ENCODE peak calls at places on chromosome 12, in nine cellular contexts. D, Z, P, K, E, V, J, X and R are unnamed samples.

GRCh38 chr12:100823988-100824387 is 29.4 kb downstream of the ANO4 start:
- DNase-seq in P (no peak), X (no peak), Z (peak), D (no peak), J (no peak), K (peak), E (no peak), V (no peak), R (no peak)

GRCh38 chr12:124727244-124727673 is 136.4 kb downstream of the SCARB1 start:
- DNase-seq in X (no peak), D (no peak), Z (no peak), V (peak), P (no peak), K (peak), J (peak), E (no peak), R (peak)

GRCh38 chr12:57063991-57064725 is 14.2 kb upstream of the MYO1A start:
- DNase-seq in K (no peak), Z (peak), P (no peak), J (no peak), V (no peak), D (peak), X (no peak), E (no peak), R (no peak)

GRCh38 chr12:54432815-54433164 is 13.7 kb upstream of the ITGA5 start:
- DNase-seq in V (no peak), Z (no peak), X (no peak), E (no peak), K (no peak), J (no peak), D (no peak), P (no peak), R (no peak)

GRCh38 chr12:101468948-101469347 is 6.2 kb upstream of the SPIC start:
- DNase-seq in K (no peak), X (no peak), Z (no peak), E (no peak), D (no peak), V (no peak), J (no peak), P (no peak), R (no peak)

GRCh38 chr12:69059465-69060457 is 126.8 kb upstream of the CPM start:
- DNase-seq in V (no peak), X (peak), E (no peak), D (no peak), K (peak), J (no peak), Z (peak), P (peak), R (no peak)

GRCh38 chr12:32566663-32567634 is 112.2 kb upstream of the DNM1L start:
- DNase-seq in J (no peak), D (no peak), E (no peak), P (no peak), K (no peak), Z (peak), V (no peak), X (peak), R (no peak)

GRCh38 chr12:75836533-75836932 is 195.0 kb downstream of the PHLDA1 start:
- DNase-seq in Z (no peak), K (no peak), D (no peak), E (no peak), X (no peak), P (no peak), J (no peak), V (no peak), R (no peak)

GRCh38 chr12:26297386-26298070 is 102.2 kb downstream of the SSPN start:
- DNase-seq in X (peak), K (no peak), P (no peak), E (no peak), J (no peak), V (no peak), D (no peak), Z (no peak), R (no peak)

GRCh38 chr12:16610743-16611142 is 4.8 kb upstream of the LMO3 start:
- DNase-seq in V (no peak), X (no peak), D (no peak), P (no peak), Z (no peak), J (no peak), K (no peak), E (no peak), R (no peak)

GRCh38 chr12:81683881-81684280 is 75.3 kb downstream of the PPFIA2 start:
- DNase-seq in E (no peak), V (no peak), K (no peak), D (no peak), X (no peak), J (no peak), Z (no peak), P (no peak), R (no peak)

GRCh38 chr12:29649722-29650121 is 134.0 kb downstream of the TMTC1 start:
- DNase-seq in D (no peak), E (no peak), X (no peak), J (no peak), Z (no peak), K (no peak), P (no peak), V (no peak), R (no peak)

GRCh38 chr12:28130625-28131598 is 59.3 kb upstream of the CCDC91 start:
- DNase-seq in V (no peak), J (peak), K (peak), E (no peak), Z (peak), X (peak), P (peak), D (no peak), R (no peak)

GRCh38 chr12:72986963-72987362 is 714.8 kb downstream of the TRHDE start:
- DNase-seq in E (no peak), V (no peak), D (no peak), J (no peak), X (no peak), Z (no peak), K (no peak), P (no peak), R (no peak)

GRCh38 chr12:39912211-39912980 is 193.5 kb downstream of the SLC2A13 start:
- DNase-seq in V (no peak), D (no peak), X (no peak), P (no peak), E (no peak), J (no peak), Z (no peak), K (peak), R (no peak)

GRCh38 chr12:123089631-123090353 is 61.1 kb downstream of the PITPNM2 start:
- DNase-seq in E (no peak), J (no peak), Z (peak), D (no peak), X (peak), K (peak), P (peak), V (no peak), R (no peak)

GRCh38 chr12:59372971-59373370 is 222.9 kb upstream of the SLC16A7 start:
- DNase-seq in P (peak), J (no peak), Z (peak), E (no peak), D (no peak), V (no peak), K (peak), X (peak), R (no peak)

GRCh38 chr12:110741371-110741770 is 1.3 kb downstream of the PPP1CC start:
- DNase-seq in K (no peak), E (no peak), V (peak), P (no peak), X (peak), D (no peak), J (no peak), Z (no peak), R (no peak)

GRCh38 chr12:15230751-15231150 is 9.5 kb upstream of the RERG start:
- DNase-seq in V (no peak), K (no peak), X (no peak), D (no peak), E (no peak), J (no peak), P (no peak), Z (no peak), R (no peak)

GRCh38 chr12:89848732-89849131 is 140.1 kb upstream of the ATP2B1 start:
- DNase-seq in J (no peak), K (no peak), E (no peak), D (no peak), X (peak), V (no peak), P (no peak), Z (no peak), R (no peak)
- H3K27ac ChIP-seq in J (no peak), K (no peak), E (no peak), D (no peak), X (no peak), V (no peak), P (no peak), Z (no peak), R (no peak)

GRCh38 chr12:130192667-130193345 is 30.5 kb downstream of the FZD10 start:
- DNase-seq in Z (no peak), V (peak), X (no peak), E (no peak), D (no peak), K (no peak), J (no peak), P (no peak), R (no peak)
- TF ChIP-seq CTCF in Z (no peak), V (no peak), X (no peak), E (no peak), D (no peak), K (no peak), J (no peak), P (no peak), R (no peak)

DNA sequence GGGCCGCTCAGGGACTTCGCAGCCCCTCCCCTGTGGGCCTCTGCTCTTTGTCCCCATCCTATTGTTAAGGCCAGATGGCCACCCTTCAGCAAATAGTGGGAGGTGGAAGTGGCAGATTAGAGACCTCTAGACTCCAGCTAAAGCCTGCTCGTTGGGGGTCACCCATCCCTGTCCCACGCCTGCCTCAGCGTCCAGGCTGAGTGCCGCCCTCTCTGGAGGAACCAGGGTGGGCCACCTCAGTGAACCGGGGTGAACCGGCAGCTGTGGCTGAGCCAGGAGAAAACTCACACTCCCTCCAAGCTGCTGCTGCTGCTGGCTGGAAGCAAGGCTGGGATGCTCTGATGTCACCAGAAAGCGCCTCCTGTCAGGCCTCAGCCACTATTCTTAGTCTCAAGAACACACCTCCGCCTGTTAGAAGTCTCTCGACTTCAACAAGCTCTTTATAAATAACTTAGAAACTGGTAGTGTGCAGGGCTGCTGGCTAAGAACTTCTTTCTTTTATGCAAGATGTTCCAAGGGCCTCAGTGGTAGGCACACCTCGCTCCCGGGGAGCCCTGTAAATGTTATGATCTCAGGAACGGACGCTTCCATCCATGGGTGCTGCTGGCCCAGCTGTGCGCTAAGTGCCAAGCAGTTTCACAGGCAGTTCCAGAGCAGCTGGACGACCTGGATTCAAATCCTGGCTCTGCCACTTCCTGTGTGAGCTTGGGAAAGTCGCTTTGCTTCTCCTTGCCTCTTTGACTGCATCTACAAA is 19.8 kb upstream of the TESC start:
- DNase-seq in D (no peak), P (no peak), K (no peak), V (no peak), J (no peak), X (no peak), Z (no peak), E (no peak), R (no peak)
- H3K27ac ChIP-seq in D (no peak), P (no peak), K (no peak), V (peak), J (no peak), X (peak), Z (no peak), E (no peak), R (no peak)

GRCh38 chr12:78571953-78572352 is 292.6 kb upstream of the SYT1 start:
- DNase-seq in X (no peak), K (no peak), E (no peak), P (no peak), Z (no peak), V (no peak), J (no peak), D (no peak), R (no peak)
- TF ChIP-seq CTCF in X (no peak), K (no peak), E (peak), P (no peak), Z (no peak), V (no peak), J (no peak), D (no peak), R (no peak)

GRCh38 chr12:34604631-34605509 is 582.6 kb downstream of the ALG10 start:
- DNase-seq in Z (no peak), D (no peak), E (peak), V (no peak), X (no peak), K (no peak), J (no peak), P (no peak), R (no peak)
- H3K27ac ChIP-seq in Z (no peak), D (no peak), E (no peak), V (no peak), X (no peak), K (no peak), J (no peak), P (no peak), R (no peak)

GRCh38 chr12:132121283-132121682 is 22.8 kb downstream of the DDX51 start:
- DNase-seq in Z (no peak), E (no peak), X (no peak), K (no peak), J (no peak), V (no peak), D (no peak), P (no peak), R (no peak)

GRCh38 chr12:132115500-132115899 is 28.6 kb downstream of the DDX51 start:
- DNase-seq in K (no peak), E (no peak), J (no peak), X (no peak), Z (no peak), D (no peak), V (no peak), P (no peak), R (no peak)

GRCh38 chr12:132117558-132117875 is 26.6 kb downstream of the DDX51 start:
- DNase-seq in X (no peak), D (no peak), J (no peak), E (peak), Z (no peak), K (no peak), P (no peak), V (no peak), R (no peak)

GRCh38 chr12:132116709-132117557 is 27.2 kb downstream of the DDX51 start:
- DNase-seq in Z (no peak), E (no peak), X (no peak), K (no peak), V (no peak), P (no peak), J (no peak), D (no peak), R (no peak)

GRCh38 chr12:132118876-132119275 is 25.2 kb downstream of the DDX51 start:
- DNase-seq in Z (no peak), X (no peak), E (no peak), D (no peak), V (no peak), P (no peak), J (no peak), K (no peak), R (no peak)
- TF ChIP-seq CTCF in Z (no peak), X (no peak), E (no peak), D (no peak), V (no peak), P (no peak), J (no peak), K (no peak), R (no peak)

GRCh38 chr12:116382456-116382902 is 105.0 kb upstream of the MED13L start:
- DNase-seq in D (no peak), K (no peak), J (no peak), P (no peak), E (no peak), X (no peak), Z (peak), V (no peak), R (no peak)
- H3K27ac ChIP-seq in D (no peak), K (peak), J (peak), P (peak), E (peak), X (no peak), Z (peak), V (no peak), R (peak)